ENCODE peak calls at places on chromosomes 16 and 17, in five cellular contexts. A is fibroblast of lung, N is IMR-90, O is HepG2, L is mesenchymal stem cell. H is an unnamed sample.

GRCh38 chr17:82126479-82127314 is 28.7 kb upstream of the FASN start:
- DNase-seq in A (no peak), N (no peak), O (no peak), L (no peak), H (peak; percentile 90)

GRCh38 chr16:23821467-23821866 is 14.3 kb upstream of the PRKCB start:
- DNase-seq in A (no peak), N (no peak), O (no peak), L (no peak), H (no peak)

GRCh38 chr16:74874912-74875311 is 100.3 kb upstream of the FA2H start:
- DNase-seq in A (no peak), N (no peak), O (no peak), L (no peak), H (no peak)

GRCh38 chr16:35431829-35432663 is 1972.6 kb downstream of the TP53TG3F start:
- DNase-seq in A (no peak), N (no peak), O (no peak), L (no peak), H (peak; percentile 42)

GRCh38 chr17:79707931-79708891 is 22.5 kb upstream of the ENPP7 start:
- DNase-seq in A (peak; percentile 47), N (peak; percentile 38), O (peak; percentile 43), L (peak; percentile 44), H (peak; percentile 61)

GRCh38 chr16:56356276-56357241 is 68.8 kb downstream of the AMFR start:
- DNase-seq in A (peak; percentile 85), N (peak; percentile 88), O (peak; percentile 84), L (peak; percentile 91), H (no peak)

GRCh38 chr17:48392836-48393235 is 37.2 kb downstream of the SKAP1 start:
- DNase-seq in A (peak; percentile 32), N (no peak), O (no peak), L (peak; percentile 57), H (no peak)

GRCh38 chr17:74779948-74780400 is 3.8 kb upstream of the NAT9 start:
- DNase-seq in A (no peak), N (no peak), O (no peak), L (no peak), H (no peak)

GRCh38 chr17:76157759-76158158 is 16.7 kb upstream of the FOXJ1 start:
- DNase-seq in A (no peak), N (no peak), O (no peak), L (no peak), H (no peak)

GRCh38 chr16:21088646-21089538 is 61.8 kb downstream of the DNAH3 start:
- DNase-seq in A (peak; percentile 34), N (peak; percentile 69), O (no peak), L (peak; percentile 16), H (no peak)

GRCh38 chr16:13234999-13235398 is 333.6 kb downstream of the SHISA9 start:
- DNase-seq in A (no peak), N (no peak), O (no peak), L (no peak), H (no peak)

GRCh38 chr16:10949424-10949970 is 5.1 kb downstream of the CLEC16A start:
- DNase-seq in A (no peak), N (no peak), O (no peak), L (no peak), H (peak; percentile 77)

GRCh38 chr17:83203073-83203471 is 123.7 kb downstream of the METRNL start:
- DNase-seq in A (peak; percentile 97), N (peak; percentile 94), O (peak; percentile 72), L (peak; percentile 32), H (peak; percentile 2)

DNA sequence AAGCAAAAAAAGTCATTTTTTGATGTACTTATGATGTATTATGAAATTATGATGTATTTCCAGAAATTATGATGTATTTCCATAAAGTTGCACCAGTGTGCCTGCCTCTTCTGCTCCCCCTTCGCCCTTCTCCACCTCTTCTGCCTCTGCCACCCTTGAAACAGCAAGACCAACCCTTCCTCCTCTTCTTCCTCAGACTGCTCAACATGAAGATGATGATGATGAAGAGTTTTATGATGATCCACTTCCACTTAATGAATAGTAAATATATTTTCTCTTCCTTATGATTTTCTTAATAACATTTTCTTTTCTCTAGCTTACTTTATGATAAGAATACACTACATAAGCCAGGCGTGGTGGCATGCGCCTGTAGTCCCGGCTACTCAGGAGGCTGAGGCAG is 7.4 kb upstream of the ZNF785 start:
- DNase-seq in A (no peak), N (no peak), O (no peak), L (no peak), H (no peak)
- H2AFZ ChIP-seq in A (no peak overlapping the region), N (no peak overlapping the region), O (no peak overlapping the region), L (no peak overlapping the region), H (no peak overlapping the region)

GRCh38 chr17:45307290-45308015 is 9.4 kb downstream of the MAP3K14 start:
- DNase-seq in A (peak; percentile 94), N (peak; percentile 90), O (no peak), L (peak; percentile 82), H (no peak)
- H3K9ac ChIP-seq in A (peak overlapping the region; percentile 21), N (no peak overlapping the region), O (no peak overlapping the region), L (peak overlapping the region; percentile 84), H (no peak overlapping the region)

GRCh38 chr17:50268632-50269287 is 5.5 kb upstream of the TMEM92 start:
- DNase-seq in A (peak; percentile 36), N (peak; percentile 51), O (no peak), L (peak; percentile 62), H (no peak)
- H3K4me1 ChIP-seq in A (peaks cover 46% of the 10 kb centered on the region), N (peaks cover 81% of the 10 kb centered on the region), O (peaks cover 25% of the 10 kb centered on the region), L (peaks cover 77% of the 10 kb centered on the region), H (peaks cover 10% of the 10 kb centered on the region)

GRCh38 chr17:19361975-19362292 is 589 bp downstream of the B9D1 start:
- DNase-seq in A (no peak), N (no peak), O (no peak), L (no peak), H (no peak)

GRCh38 chr17:19362293-19363113 is at the start of gene B9D1:
- DNase-seq in A (peak; percentile 95), N (peak; percentile 89), O (peak; percentile 77), L (peak; percentile 92), H (peak; percentile 87)

GRCh38 chr17:19364699-19365498 is 2.4 kb upstream of the B9D1 start:
- DNase-seq in A (no peak), N (no peak), O (peak; percentile 70), L (no peak), H (no peak)

GRCh38 chr17:19363114-19363438 is 553 bp upstream of the B9D1 start:
- DNase-seq in A (no peak), N (no peak), O (no peak), L (no peak), H (no peak)

DNA sequence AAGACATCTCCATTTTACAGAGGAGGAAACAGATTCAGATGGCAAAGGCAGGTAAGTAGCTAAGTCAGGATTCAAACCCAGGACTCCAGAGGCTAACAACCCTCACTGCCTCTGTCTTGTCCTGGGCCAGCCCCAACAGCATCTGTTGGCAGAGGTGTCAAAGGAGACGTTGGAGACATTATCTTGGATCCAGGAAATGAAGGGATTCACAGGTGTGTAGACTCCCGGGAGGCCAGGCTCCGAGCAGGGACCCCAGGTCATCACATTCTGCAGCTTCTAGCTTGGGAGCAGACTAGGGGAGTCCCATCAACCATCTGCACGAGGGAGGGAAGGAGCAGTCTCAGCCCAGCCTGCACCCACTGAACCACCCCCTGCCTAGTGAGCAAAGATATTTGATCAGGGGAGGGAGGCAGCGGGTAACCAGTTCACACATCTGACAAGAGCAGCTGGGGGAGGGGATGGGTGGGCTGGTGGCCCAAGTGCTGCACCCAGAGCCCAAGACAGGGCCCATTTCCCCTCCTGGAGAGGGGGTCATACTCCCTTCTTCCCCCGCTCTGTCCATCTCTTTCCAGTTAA is 1.0 kb upstream of the B9D1 start:
- DNase-seq in A (no peak), N (no peak), O (no peak), L (no peak), H (no peak)
- H2AFZ ChIP-seq in A (no peak overlapping the region), N (peak overlapping the region; percentile 72), O (no peak overlapping the region), L (no peak overlapping the region), H (no peak overlapping the region)

GRCh38 chr16:85573045-85573695 is 40.0 kb upstream of the GSE1 start:
- DNase-seq in A (no peak), N (no peak), O (no peak), L (no peak), H (no peak)

GRCh38 chr16:85575910-85576309 is 37.2 kb upstream of the GSE1 start:
- DNase-seq in A (no peak), N (no peak), O (no peak), L (no peak), H (no peak)

GRCh38 chr16:85576944-85577343 is 36.2 kb upstream of the GSE1 start:
- DNase-seq in A (no peak), N (no peak), O (no peak), L (no peak), H (no peak)

GRCh38 chr16:85573696-85574641 is 39.2 kb upstream of the GSE1 start:
- DNase-seq in A (peak; percentile 70), N (peak; percentile 78), O (no peak), L (peak; percentile 78), H (no peak)

DNA sequence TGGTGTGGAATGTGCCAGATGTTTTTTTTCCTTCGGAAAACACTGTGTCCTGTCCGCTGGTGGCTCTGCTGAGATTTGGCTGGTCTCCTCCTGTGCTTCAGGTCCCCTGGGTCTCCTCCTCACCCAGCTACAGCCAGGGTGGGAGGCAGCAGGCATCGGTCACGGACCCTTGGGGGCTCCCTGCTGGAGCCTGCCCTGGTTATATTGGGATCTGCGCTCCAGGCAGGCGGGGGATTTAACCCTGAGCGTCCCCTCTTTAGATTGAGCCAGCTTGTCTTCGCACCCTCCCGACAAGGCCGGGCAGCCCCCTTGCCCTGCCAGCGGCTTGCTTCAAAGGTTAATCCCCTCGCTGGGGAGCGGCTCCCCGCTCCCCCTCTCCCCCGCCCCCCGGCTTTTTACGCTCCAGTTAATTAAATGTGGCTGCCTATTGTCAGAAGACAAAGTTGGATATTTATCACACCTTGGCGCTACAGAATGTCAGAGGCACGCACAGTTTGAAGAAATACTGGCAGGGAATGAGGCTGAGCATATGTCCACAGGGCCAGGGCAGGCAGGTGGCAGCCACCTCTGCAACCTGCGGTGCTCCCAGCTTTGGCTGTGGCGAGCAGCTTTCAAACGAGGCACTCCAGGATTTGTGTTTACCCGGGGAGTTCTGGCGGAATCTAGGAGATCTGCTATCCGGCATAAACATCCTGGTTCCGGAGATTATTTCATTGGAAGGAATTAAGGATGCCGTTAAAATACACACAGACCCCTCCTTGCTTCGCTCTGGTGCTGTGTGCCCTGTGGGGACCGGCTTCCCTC is 38.2 kb upstream of the GSE1 start:
- DNase-seq in A (no peak), N (no peak), O (no peak), L (no peak), H (no peak)
- H3K9ac ChIP-seq in A (peak overlapping the region; percentile 16), N (no peak overlapping the region), O (no peak overlapping the region), L (peak overlapping the region; percentile 49), H (no peak overlapping the region)

GRCh38 chr17:45292696-45293412 is 24.0 kb downstream of the MAP3K14 start:
- DNase-seq in A (no peak), N (no peak), O (no peak), L (no peak), H (no peak)
- H3K4me1 ChIP-seq in A (peaks cover 24% of the 10 kb centered on the region), N (peaks cover 38% of the 10 kb centered on the region), O (peaks cover 27% of the 10 kb centered on the region), L (peaks cover 47% of the 10 kb centered on the region), H (no peaks in the 10 kb centered on the region)

DNA sequence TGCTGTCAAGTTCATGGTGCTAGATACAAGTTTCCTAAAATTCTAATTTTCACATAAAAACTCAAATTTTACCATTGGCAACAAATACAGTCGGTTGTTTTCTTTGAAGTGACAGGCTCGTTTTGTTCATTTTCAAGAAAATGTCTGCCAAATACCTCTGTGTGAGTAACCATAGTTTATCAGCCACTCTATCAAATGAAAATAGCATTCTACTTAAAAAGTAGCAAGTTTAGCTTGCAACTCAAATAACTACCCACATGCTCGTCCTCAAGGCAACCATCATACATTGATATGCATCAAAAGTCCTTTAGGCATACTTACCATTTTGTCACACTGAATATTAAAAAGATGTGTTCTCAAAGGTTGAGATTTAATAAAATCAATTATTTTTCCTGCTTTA is 11.7 kb downstream of the MYH10 start:
- DNase-seq in A (no peak), N (no peak), O (no peak), L (no peak), H (no peak)
- H2AFZ ChIP-seq in A (no peak overlapping the region), N (no peak overlapping the region), O (no peak overlapping the region), L (no peak overlapping the region), H (no peak overlapping the region)

H was measured in DND-41.